ENCODE peak calls at places on chromosomes 12 and 14, in five cellular contexts. A, L, O, N and P are unnamed samples. For H3K36me3 and H3K27me3, the result is how much of the 10 kb centered on the place peaks cover.

GRCh38 chr12:77999074-77999715 is 168.5 kb downstream of the NAV3 start:
- DNase-seq in A (no peak), L (no peak), O (no peak), N (no peak), P (no peak)

GRCh38 chr14:89519000-89519399 is 102.0 kb upstream of the FOXN3 start:
- DNase-seq in A (no peak), L (no peak), O (no peak), N (no peak), P (no peak)

GRCh38 chr12:109538191-109538863 is 35.0 kb downstream of the MMAB start:
- DNase-seq in A (no peak), L (no peak), O (no peak), N (no peak), P (no peak)

GRCh38 chr14:65303185-65303901 is 109.2 kb upstream of the FUT8 start:
- DNase-seq in A (no peak), L (no peak), O (no peak), N (peak), P (no peak)

GRCh38 chr12:117890137-117890536 is 78.7 kb downstream of the KSR2 start:
- DNase-seq in A (no peak), L (no peak), O (no peak), N (no peak), P (no peak)

GRCh38 chr12:100365411-100365810 is 8.5 kb downstream of the SLC17A8 start:
- DNase-seq in A (no peak), L (no peak), O (no peak), N (no peak), P (no peak)

GRCh38 chr12:22715254-22715653 is 90.3 kb downstream of the ETNK1 start:
- DNase-seq in A (no peak), L (no peak), O (no peak), N (no peak), P (no peak)

GRCh38 chr14:48925184-48925583 is 661.0 kb downstream of the RPS29 start:
- DNase-seq in A (no peak), L (no peak), O (no peak), N (no peak), P (no peak)

GRCh38 chr12:20798561-20798960 is 11.9 kb upstream of the SLCO1B3 start:
- DNase-seq in A (no peak), L (no peak), O (no peak), N (peak), P (no peak)

GRCh38 chr12:122754790-122755189 is 2.2 kb downstream of the DENR start:
- DNase-seq in A (no peak), L (no peak), O (no peak), N (no peak), P (no peak)

GRCh38 chr14:29529418-29529817 is 398.2 kb downstream of the PRKD1 start:
- DNase-seq in A (no peak), L (no peak), O (no peak), N (no peak), P (no peak)

GRCh38 chr14:101665478-101666078 is 95.9 kb upstream of the PPP2R5C start:
- DNase-seq in A (no peak), L (peak), O (no peak), N (peak), P (no peak)

GRCh38 chr14:89721991-89722390 is 232.5 kb downstream of the EFCAB11 start:
- DNase-seq in A (no peak), L (no peak), O (no peak), N (no peak), P (no peak)

GRCh38 chr12:92000587-92000986 is 145.1 kb downstream of the BTG1 start:
- DNase-seq in A (no peak), L (no peak), O (no peak), N (peak), P (no peak)

GRCh38 chr14:33432407-33433023 is 493.8 kb downstream of the NPAS3 start:
- DNase-seq in A (no peak), L (no peak), O (no peak), N (peak), P (no peak)

GRCh38 chr14:86091811-86092210 is 561.9 kb downstream of the FLRT2 start:
- DNase-seq in A (no peak), L (no peak), O (no peak), N (no peak), P (no peak)

GRCh38 chr14:70358631-70359030 is 852 bp downstream of the COX16 start:
- DNase-seq in A (no peak), L (no peak), O (no peak), N (peak), P (no peak)

GRCh38 chr12:109764776-109765492 is 51.3 kb downstream of the FAM222A start:
- DNase-seq in A (no peak), L (peak), O (peak), N (no peak), P (no peak)

GRCh38 chr14:81385824-81386223 is 14.3 kb downstream of the STON2 start:
- DNase-seq in A (no peak), L (no peak), O (no peak), N (no peak), P (no peak)

GRCh38 chr14:23300687-23301223 is 1.9 kb downstream of the PPP1R3E start:
- DNase-seq in A (no peak), L (no peak), O (peak), N (peak), P (no peak)

GRCh38 chr14:104771374-104771773 is 18.4 kb downstream of the SIVA1 start:
- DNase-seq in A (no peak), L (no peak), O (no peak), N (no peak), P (no peak)

GRCh38 chr14:104770072-104770579 is 17.2 kb downstream of the SIVA1 start:
- DNase-seq in A (no peak), L (no peak), O (no peak), N (no peak), P (no peak)

GRCh38 chr14:104769324-104770071 is 16.6 kb downstream of the SIVA1 start:
- DNase-seq in A (no peak), L (no peak), O (no peak), N (no peak), P (no peak)

GRCh38 chr14:104771918-104772706 is 19.2 kb downstream of the SIVA1 start:
- DNase-seq in A (no peak), L (no peak), O (no peak), N (no peak), P (peak)

GRCh38 chr14:104770851-104771272 is 17.9 kb downstream of the SIVA1 start:
- DNase-seq in A (no peak), L (no peak), O (no peak), N (no peak), P (no peak)
- TF ChIP-seq CTCF in A (peak), L (peak), O (peak), N (peak), P (peak)

GRCh38 chr14:21233457-21234076 is 35.7 kb downstream of the HNRNPC start:
- DNase-seq in A (no peak), L (no peak), O (no peak), N (no peak), P (no peak)

GRCh38 chr14:21229821-21230220 is 39.4 kb downstream of the HNRNPC start:
- DNase-seq in A (no peak), L (no peak), O (no peak), N (no peak), P (no peak)

GRCh38 chr14:21231020-21231652 is 38.1 kb downstream of the HNRNPC start:
- DNase-seq in A (no peak), L (no peak), O (no peak), N (no peak), P (no peak)

GRCh38 chr14:21236948-21237797 is 32.1 kb downstream of the HNRNPC start:
- DNase-seq in A (no peak), L (no peak), O (no peak), N (no peak), P (no peak)

DNA sequence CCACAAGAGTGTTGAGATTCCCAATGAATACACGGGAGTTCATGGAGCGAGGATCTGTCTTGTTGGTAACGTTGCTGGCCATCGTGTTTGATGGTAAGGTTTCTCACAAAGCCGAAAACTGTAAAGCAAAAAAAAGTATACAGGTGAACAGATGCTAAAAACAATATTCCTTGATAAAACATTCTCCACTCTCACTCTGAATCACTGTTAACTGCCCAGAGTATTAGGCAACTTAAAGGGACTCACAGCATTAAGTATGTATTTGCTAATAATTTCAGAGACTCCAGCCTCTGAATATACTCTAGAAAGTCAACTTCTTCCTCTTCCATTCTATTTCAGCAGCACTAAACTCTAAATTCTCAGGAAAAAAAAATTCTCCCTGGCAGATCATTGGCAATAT is 35.1 kb downstream of the HNRNPC start:
- DNase-seq in A (no peak), L (no peak), O (no peak), N (no peak), P (no peak)
- H3K36me3 ChIP-seq in A (under half), L (under half), O (under half), N (under half), P (under half)

DNA sequence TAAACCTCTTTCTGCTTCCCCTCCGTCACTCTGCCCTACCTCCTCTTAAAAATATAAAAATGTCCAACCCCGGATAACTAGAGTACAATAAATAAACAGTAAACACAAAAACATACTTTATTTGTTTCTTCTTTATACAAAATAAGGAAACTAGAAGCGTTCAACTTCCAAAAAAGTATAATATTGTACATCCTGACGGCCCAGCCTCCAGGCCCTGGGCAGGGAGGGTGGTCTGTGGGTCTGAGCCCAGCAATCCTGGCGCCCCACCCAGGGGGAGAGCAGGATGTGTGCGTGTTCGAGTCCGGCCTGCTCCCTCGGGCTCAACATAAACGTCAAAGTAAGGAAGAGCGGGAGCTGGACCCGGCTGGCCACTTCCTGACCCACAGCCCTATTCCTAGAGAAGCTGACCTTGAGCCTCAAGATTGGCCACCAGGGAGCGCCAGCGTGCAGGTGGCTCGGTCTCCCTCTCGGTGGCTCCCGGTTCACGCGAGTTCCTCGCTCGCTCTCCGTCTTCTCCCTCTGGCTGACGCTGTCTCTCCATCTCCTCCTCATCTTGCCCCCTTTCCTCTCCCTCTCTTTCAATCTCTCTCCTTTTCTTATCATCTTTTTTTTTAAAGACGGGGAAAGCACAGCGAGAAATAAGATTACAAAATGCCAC is 9.4 kb downstream of the LHX5 start:
- DNase-seq in A (no peak), L (peak), O (peak), N (peak), P (peak)
- H3K27me3 ChIP-seq in A (half or more), L (under half), O (under half), N (under half), P (half or more)

DNA sequence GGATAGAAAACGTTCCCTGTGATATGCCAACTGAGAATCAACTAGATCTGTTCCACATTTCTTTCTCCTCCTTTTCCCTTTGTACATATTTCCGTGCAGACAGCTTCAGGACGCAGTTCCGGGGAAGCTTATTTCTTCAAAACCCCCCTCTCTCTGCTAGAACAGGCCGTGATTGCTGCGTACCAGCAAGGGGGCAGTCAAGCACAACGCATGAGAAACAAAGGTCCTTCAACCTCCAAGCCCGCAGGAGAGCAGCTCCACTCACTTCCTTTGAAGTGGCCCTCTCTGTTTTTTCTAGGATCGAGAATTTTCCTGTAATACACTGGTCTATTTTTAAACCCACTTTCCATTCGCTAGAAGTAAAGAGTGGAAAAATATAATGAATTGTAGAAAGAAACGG is 80.8 kb downstream of the ZNF664 start:
- DNase-seq in A (peak), L (no peak), O (no peak), N (peak), P (no peak)
- TF ChIP-seq CTCF in A (peak), L (no peak), O (peak), N (peak), P (peak)